ENCODE peak calls at places on chromosomes 3 and 15, in five cellular contexts. C is activated CD4-positive, alpha-beta T cell treated with anti-CD3 and anti-CD28 coated beads, Interleukin-2, amount 50 U/mL, for 24 hours; B is NCI-H524; D is esophagus muscularis mucosa; I is stimulated activated CD8-positive, alpha-beta memory T cell treated with anti-CD3 and anti-CD28 coated beads, Interleukin-15, amount 100 ng/mL, for 24 hours. P is an unnamed sample.

GRCh38 chr15:101120473-101120872 is 131.4 kb downstream of the CHSY1 start:
- DNase-seq in C (no peak), B (no peak), I (no peak), D (no peak), P (no peak)

GRCh38 chr15:40052604-40053003 is 13.6 kb upstream of the SRP14 start:
- DNase-seq in B (no peak), D (no peak), C (no peak), I (no peak), P (peak)

GRCh38 chr3:138348107-138348949 is at the start of gene MRAS:
- DNase-seq in D (no peak), C (peak), B (peak), I (peak), P (peak)

GRCh38 chr3:72287941-72288340 is 503.0 kb upstream of the PROK2 start:
- DNase-seq in D (no peak), C (no peak), I (no peak), B (no peak), P (no peak)

GRCh38 chr3:190339130-190339529 is 16.9 kb upstream of the CLDN1 start:
- DNase-seq in I (no peak), D (no peak), B (peak), C (no peak), P (peak)

GRCh38 chr3:71926242-71926560 is 141.3 kb upstream of the PROK2 start:
- DNase-seq in D (no peak), I (no peak), C (no peak), B (peak), P (peak)

GRCh38 chr15:37253877-37254276 is 153.5 kb upstream of the MEIS2 start:
- DNase-seq in D (no peak), B (no peak), C (no peak), I (no peak), P (no peak)

GRCh38 chr3:67192466-67192865 is 194.4 kb downstream of the KBTBD8 start:
- DNase-seq in B (no peak), D (no peak), C (no peak), I (no peak), P (no peak)

GRCh38 chr15:88604972-88605506 is 16.1 kb upstream of the AEN start:
- DNase-seq in B (peak), I (no peak), C (no peak), D (no peak), P (no peak)

GRCh38 chr3:15638193-15638890 is 36.8 kb downstream of the BTD start:
- DNase-seq in C (no peak), D (no peak), I (no peak), B (no peak), P (no peak)

GRCh38 chr15:40470423-40471104 is at the start of gene CHST14:
- DNase-seq in I (peak), D (no peak), C (peak), B (peak), P (peak)

GRCh38 chr3:14319654-14320182 is 82.7 kb upstream of the SLC6A6 start:
- DNase-seq in I (no peak), C (no peak), B (peak), D (no peak), P (peak)

GRCh38 chr3:15768421-15769255 is 29.1 kb downstream of the ANKRD28 start:
- DNase-seq in C (no peak), D (no peak), B (no peak), I (no peak), P (peak)

GRCh38 chr3:38107911-38108648 is 28.8 kb downstream of the ACAA1 start:
- DNase-seq in B (no peak), I (no peak), D (no peak), C (no peak), P (no peak)

GRCh38 chr3:13771496-13771895 is 108.4 kb downstream of the WNT7A start:
- DNase-seq in C (no peak), B (no peak), D (no peak), I (no peak), P (no peak)

GRCh38 chr3:194565597-194566190 is 67.5 kb downstream of the TMEM44 start:
- DNase-seq in B (no peak), D (no peak), C (no peak), I (no peak), P (no peak)

GRCh38 chr3:52318186-52318793 is 2.2 kb downstream of the DNAH1 start:
- DNase-seq in I (no peak), B (no peak), D (no peak), C (no peak), P (peak)

P was measured in HT-29.